ENCODE peak calls at places on chromosomes 7 and 10, in five cellular contexts. Q is H1, B is esophagus squamous epithelium, P is dorsolateral prefrontal cortex, A is PC-3. X is an unnamed sample.

GRCh38 chr10:122323941-122324675 is 50.4 kb upstream of the PLEKHA1 start:
- DNase-seq in A (peak; percentile 50), B (no peak), P (no peak), Q (no peak), X (no peak)

GRCh38 chr7:96306385-96307125 is 15.3 kb downstream of the SLC25A13 start:
- DNase-seq in P (no peak), A (no peak), Q (no peak), B (no peak), X (no peak)

GRCh38 chr7:127396184-127396583 is 3.7 kb upstream of the ZNF800 start:
- DNase-seq in Q (no peak), P (no peak), B (no peak), A (no peak), X (no peak)

GRCh38 chr7:157399086-157399687 is 62.4 kb downstream of the DNAJB6 start:
- DNase-seq in B (no peak), A (no peak), P (no peak), Q (no peak), X (no peak)

GRCh38 chr7:22333680-22334141 is 23.2 kb downstream of the RAPGEF5 start:
- DNase-seq in Q (no peak), B (no peak), P (no peak), A (peak; percentile 24), X (no peak)

GRCh38 chr7:146331369-146331768 is 214.8 kb downstream of the CNTNAP2 start:
- DNase-seq in Q (no peak), B (no peak), P (no peak), A (no peak), X (no peak)

GRCh38 chr7:127417346-127417745 is 24.8 kb upstream of the ZNF800 start:
- DNase-seq in A (no peak), Q (no peak), P (no peak), B (no peak), X (no peak)

GRCh38 chr10:33115720-33116119 is 157.7 kb upstream of the ITGB1 start:
- DNase-seq in P (no peak), B (no peak), Q (no peak), A (peak; percentile 85), X (no peak)

GRCh38 chr7:28823582-28823981 is 134.5 kb downstream of the TRIL start:
- DNase-seq in Q (no peak), P (no peak), A (no peak), B (no peak), X (no peak)

GRCh38 chr7:34158311-34158710 is 253.0 kb downstream of the BMPER start:
- DNase-seq in A (no peak), B (no peak), P (no peak), Q (no peak), X (no peak)

GRCh38 chr7:43636093-43636492 is 53.2 kb downstream of the STK17A start:
- DNase-seq in B (no peak), A (peak; percentile 36), Q (no peak), P (no peak), X (no peak)

GRCh38 chr10:91317541-91317940 is 92.6 kb upstream of the HECTD2 start:
- DNase-seq in P (no peak), B (no peak), A (no peak), Q (no peak), X (no peak)

DNA sequence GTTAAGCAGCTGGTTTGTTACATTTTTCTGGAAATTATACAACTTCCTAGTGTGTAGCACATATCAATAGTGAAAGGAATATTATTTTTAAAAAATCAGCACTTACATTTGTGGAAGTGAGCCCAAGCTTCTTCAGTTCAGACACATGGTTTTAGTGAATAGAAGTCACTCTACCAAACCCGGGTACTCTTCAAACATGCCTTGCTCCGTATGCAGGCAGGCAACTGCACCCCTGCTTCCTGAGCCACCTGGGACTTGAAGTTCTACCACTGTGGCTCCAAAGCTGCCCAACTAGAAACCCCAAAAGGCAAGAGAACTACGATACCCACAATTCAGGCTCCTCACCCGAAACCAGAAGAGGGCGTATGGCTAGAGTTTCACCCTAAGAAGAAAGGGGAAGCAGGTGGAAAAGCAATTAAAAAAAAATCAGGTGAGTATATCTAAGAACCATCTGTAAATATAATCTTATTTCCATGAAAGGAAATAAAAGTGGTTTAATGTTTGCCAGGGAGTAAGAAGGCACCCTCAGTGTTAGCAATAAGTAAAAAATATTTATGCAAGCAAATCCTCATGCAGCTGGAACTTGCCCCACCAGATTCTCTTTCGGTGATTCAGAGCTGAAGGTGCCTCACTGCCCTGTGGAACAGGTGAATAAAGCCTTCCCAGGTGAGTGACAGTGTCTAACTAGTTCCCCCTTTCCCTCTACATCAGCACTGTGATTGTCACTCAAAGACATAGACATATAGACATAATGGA is at the start of gene MACC1:
- DNase-seq in A (peak; percentile 95), B (peak; percentile 30), Q (peak; percentile 64), P (no peak), X (peak; percentile 93)
- H3K4me3 ChIP-seq in A (peak within 1 kb of the TSS; percentile 68), B (peak within 1 kb of the TSS; percentile 53), Q (peak within 1 kb of the TSS; percentile 16), P (no peak within 1 kb of the TSS), X (peak within 1 kb of the TSS; percentile 17)

GRCh38 chr10:49650724-49651034 is 28.8 kb upstream of the C10orf53 start:
- DNase-seq in P (no peak), A (no peak), Q (no peak), B (no peak), X (no peak)

GRCh38 chr10:49652416-49653385 is 26.8 kb upstream of the C10orf53 start:
- DNase-seq in A (no peak), B (no peak), Q (peak; percentile 26), P (no peak), X (no peak)

GRCh38 chr10:49653530-49653929 is 25.9 kb upstream of the C10orf53 start:
- DNase-seq in A (no peak), Q (no peak), B (no peak), P (no peak), X (no peak)

GRCh38 chr10:49651039-49651835 is 28.2 kb upstream of the C10orf53 start:
- DNase-seq in B (no peak), P (no peak), Q (peak; percentile 28), A (no peak), X (no peak)

GRCh38 chr10:49651917-49652316 is 27.5 kb upstream of the C10orf53 start:
- DNase-seq in A (no peak), Q (peak; percentile 14), P (no peak), B (no peak), X (no peak)
- H3K27ac ChIP-seq in A (no peak overlapping the region), Q (no peak overlapping the region), P (no peak overlapping the region), B (no peak overlapping the region), X (no peak overlapping the region)

DNA sequence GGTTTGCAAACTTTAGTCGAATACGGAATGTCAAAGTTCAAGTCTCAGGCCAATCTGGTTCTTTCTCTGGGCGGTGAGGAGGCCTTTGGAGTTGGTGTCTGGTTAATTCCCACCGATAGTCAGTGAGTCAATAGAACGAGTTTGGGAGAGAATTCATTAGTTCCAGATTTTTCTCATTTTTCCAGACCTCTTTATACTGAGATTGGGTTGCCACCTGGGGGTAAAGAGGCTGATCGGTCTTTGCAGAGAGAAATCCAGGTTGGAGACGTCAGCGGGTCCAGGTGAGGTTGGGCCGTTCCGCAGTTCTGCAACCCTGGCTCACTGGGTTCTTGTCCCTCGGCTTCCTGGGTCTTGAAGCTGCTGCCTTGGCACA is 1.3 kb downstream of the CUX1 start:
- DNase-seq in P (no peak), B (no peak), Q (no peak), A (no peak), X (no peak)
- H3K4me3 ChIP-seq in P (no peak overlapping the region), B (no peak overlapping the region), Q (no peak overlapping the region), A (peak overlapping the region; percentile 85), X (no peak overlapping the region)

GRCh38 chr7:68576366-68576765 is 1021.9 kb upstream of the AUTS2 start:
- DNase-seq in Q (no peak), A (no peak), B (no peak), P (no peak), X (no peak)

DNA sequence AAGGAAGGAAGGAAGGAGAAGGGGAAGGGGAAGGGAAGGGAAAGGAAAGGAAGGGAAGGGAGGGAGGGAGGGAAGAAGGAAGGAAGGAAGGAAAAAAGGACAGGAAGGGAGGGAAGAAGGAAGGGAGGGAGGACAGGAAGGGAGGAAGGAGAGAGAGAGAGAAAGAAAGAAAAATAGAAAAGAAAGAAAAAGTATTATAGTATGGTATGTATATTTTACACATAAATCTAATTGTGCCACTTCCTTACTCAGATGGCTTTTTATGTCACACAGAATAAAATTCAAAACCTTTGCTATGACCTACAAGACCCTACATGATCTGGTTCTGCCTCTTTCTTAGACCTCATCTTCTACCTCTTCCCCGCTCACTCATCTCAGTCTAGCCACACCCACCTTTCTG is 1016.9 kb upstream of the AUTS2 start:
- DNase-seq in Q (no peak), P (no peak), A (no peak), B (no peak), X (no peak)
- H3K27ac ChIP-seq in Q (no peak overlapping the region), P (no peak overlapping the region), A (no peak overlapping the region), B (no peak overlapping the region), X (no peak overlapping the region)

GRCh38 chr10:43402176-43402575 is 6.8 kb downstream of the HNRNPF start:
- DNase-seq in P (no peak), Q (no peak), A (no peak), B (no peak), X (no peak)

GRCh38 chr10:43398939-43399871 is 9.8 kb downstream of the HNRNPF start:
- DNase-seq in Q (no peak), A (peak; percentile 20), B (no peak), P (no peak), X (no peak)

GRCh38 chr10:43396928-43397624 is 11.9 kb downstream of the HNRNPF start:
- DNase-seq in P (peak; percentile 87), B (peak; percentile 51), Q (peak; percentile 89), A (peak; percentile 96), X (no peak)

GRCh38 chr10:43401627-43402026 is 7.4 kb downstream of the HNRNPF start:
- DNase-seq in A (no peak), Q (no peak), B (no peak), P (no peak), X (no peak)

GRCh38 chr10:43399911-43400310 is 9.1 kb downstream of the HNRNPF start:
- DNase-seq in Q (no peak), A (no peak), B (no peak), P (no peak), X (no peak)
- H3K4me3 ChIP-seq in Q (no peak overlapping the region), A (peak overlapping the region; percentile 78), B (no peak overlapping the region), P (no peak overlapping the region), X (no peak overlapping the region)

GRCh38 chr10:103983367-103983911 is 16.5 kb downstream of the SLK start:
- DNase-seq in P (no peak), A (no peak), B (no peak), Q (no peak), X (no peak)
- H3K27ac ChIP-seq in P (no peak overlapping the region), A (no peak overlapping the region), B (no peak overlapping the region), Q (no peak overlapping the region), X (no peak overlapping the region)

DNA sequence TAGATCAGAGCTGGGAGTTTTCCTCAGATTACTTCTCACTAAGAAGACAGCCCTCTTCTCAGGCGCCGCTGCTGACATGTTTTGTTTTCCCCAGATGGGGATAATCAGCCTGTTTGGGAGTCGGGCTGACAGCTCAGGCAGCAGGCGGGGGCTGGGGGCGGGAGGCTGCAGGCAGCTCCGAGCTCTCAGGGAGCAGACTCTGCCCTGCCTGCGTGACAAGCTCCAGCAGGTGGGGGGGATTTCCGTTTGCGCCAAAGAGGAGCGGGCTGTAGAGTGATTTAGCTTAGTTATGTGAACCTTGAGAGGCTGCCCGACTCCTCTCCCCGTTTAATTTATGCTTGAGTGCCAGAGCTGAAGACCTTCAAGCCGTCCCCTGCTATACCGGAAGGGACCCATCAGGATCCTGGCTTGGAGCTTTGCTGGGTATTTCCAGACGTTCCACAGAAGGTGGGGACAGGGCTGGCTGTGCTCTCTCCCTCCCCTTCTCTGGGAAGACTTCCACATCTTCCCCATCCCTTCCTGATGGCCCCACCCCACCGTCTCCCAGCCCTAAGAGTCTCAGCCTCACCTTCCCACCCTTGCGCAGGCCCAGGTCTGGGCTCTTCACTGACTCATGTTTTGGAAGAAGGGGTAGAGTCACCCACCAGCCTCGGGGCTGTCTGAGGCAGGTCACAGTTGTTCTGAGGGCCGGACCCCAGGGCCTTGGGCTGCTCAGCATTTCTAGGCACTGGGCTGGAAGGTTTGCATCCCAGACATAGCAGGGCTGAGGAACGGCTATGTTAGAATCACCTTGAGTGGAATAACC is 24.7 kb upstream of the ADCYAP1R1 start:
- DNase-seq in A (no peak), Q (peak; percentile 55), B (no peak), P (peak; percentile 76), X (no peak)
- H3K4me3 ChIP-seq in A (no peak overlapping the region), Q (no peak overlapping the region), B (no peak overlapping the region), P (no peak overlapping the region), X (no peak overlapping the region)